ENCODE peak calls at places on chromosomes 12 and 14, in eight cellular contexts. J is astrocyte of the spinal cord, R is Peyer's patch, I is GM13977, A is AG09309, V is pancreas, T is esophagus squamous epithelium, O is fibroblast of pulmonary artery. M is an unnamed sample.
A peak's percentile ranks its signal among the peaks of the same experiment; 100 is the strongest.

GRCh38 chr14:77063581-77064289 is 34.3 kb upstream of the CIPC start:
- DNase-seq in R (no peak), T (no peak), O (peak; percentile 59), I (no peak), A (no peak), J (no peak), V (no peak), M (no peak)

GRCh38 chr12:116358850-116359761 is 81.6 kb upstream of the MED13L start:
- DNase-seq in J (peak; percentile 98), O (peak; percentile 98), T (peak; percentile 16), R (peak; percentile 79), A (peak; percentile 79), I (peak; percentile 67), V (peak; percentile 95), M (peak; percentile 71)

GRCh38 chr14:104423224-104423681 is 156.3 kb upstream of the C14orf180 start:
- DNase-seq in T (no peak), J (no peak), A (no peak), I (no peak), V (peak; percentile 41), R (no peak), O (no peak), M (no peak)

GRCh38 chr14:104794641-104795467 is 694 bp downstream of the AKT1 start:
- DNase-seq in T (no peak), O (no peak), J (peak; percentile 14), A (no peak), R (no peak), I (peak; percentile 82), V (no peak), M (no peak)

GRCh38 chr14:24232645-24233537 is at the start of gene GMPR2:
- DNase-seq in I (peak; percentile 65), A (no peak), T (no peak), R (peak; percentile 75), V (no peak), J (no peak), O (no peak), M (no peak)

GRCh38 chr12:74890237-74890599 is 319.4 kb downstream of the KCNC2 start:
- DNase-seq in I (peak; percentile 20), R (no peak), A (peak; percentile 20), J (peak; percentile 88), V (no peak), O (peak; percentile 76), T (no peak), M (no peak)

GRCh38 chr14:21978184-21978998 is 304.8 kb upstream of the OR4E1 start:
- DNase-seq in V (peak; percentile 55), O (peak; percentile 30), T (no peak), R (peak; percentile 45), A (no peak), J (peak; percentile 16), I (peak; percentile 53), M (peak; percentile 76)

GRCh38 chr14:63174760-63175191 is 29.5 kb upstream of the RHOJ start:
- DNase-seq in R (no peak), V (no peak), J (peak; percentile 79), A (no peak), I (peak; percentile 20), T (no peak), O (peak; percentile 89), M (no peak)

GRCh38 chr12:14771651-14772137 is 31.6 kb downstream of the WBP11 start:
- DNase-seq in R (no peak), I (peak; percentile 37), A (no peak), V (no peak), T (no peak), O (no peak), J (no peak), M (no peak)

GRCh38 chr14:99118046-99118721 is 153.8 kb downstream of the BCL11B start:
- DNase-seq in A (no peak), T (no peak), J (no peak), V (no peak), R (no peak), O (no peak), I (no peak), M (peak; percentile 75)

GRCh38 chr12:7075931-7076330 is 15.4 kb downstream of the C1S start:
- DNase-seq in J (no peak), A (peak; percentile 68), I (no peak), T (no peak), R (no peak), V (no peak), O (peak; percentile 71), M (no peak)

GRCh38 chr12:21985155-21985554 is 43.9 kb upstream of the ABCC9 start:
- DNase-seq in O (no peak), J (no peak), I (no peak), T (no peak), V (no peak), R (no peak), A (no peak), M (no peak)

GRCh38 chr14:95871531-95871930 is 5.1 kb upstream of the TUNAR start:
- DNase-seq in R (no peak), T (no peak), J (no peak), A (no peak), V (no peak), O (no peak), I (no peak), M (no peak)

GRCh38 chr14:44782775-44783238 is 178.9 kb downstream of the KLHL28 start:
- DNase-seq in J (peak; percentile 70), O (peak; percentile 86), T (no peak), A (no peak), R (no peak), I (no peak), V (no peak), M (no peak)

GRCh38 chr12:130831246-130831645 is 7.8 kb downstream of the STX2 start:
- DNase-seq in J (no peak), V (no peak), I (no peak), R (no peak), A (no peak), O (no peak), T (no peak), M (no peak)

GRCh38 chr12:53624956-53625355 is 1.2 kb downstream of the ATF7 start:
- DNase-seq in A (no peak), T (no peak), R (no peak), I (no peak), J (no peak), V (no peak), O (no peak), M (no peak)

DNA sequence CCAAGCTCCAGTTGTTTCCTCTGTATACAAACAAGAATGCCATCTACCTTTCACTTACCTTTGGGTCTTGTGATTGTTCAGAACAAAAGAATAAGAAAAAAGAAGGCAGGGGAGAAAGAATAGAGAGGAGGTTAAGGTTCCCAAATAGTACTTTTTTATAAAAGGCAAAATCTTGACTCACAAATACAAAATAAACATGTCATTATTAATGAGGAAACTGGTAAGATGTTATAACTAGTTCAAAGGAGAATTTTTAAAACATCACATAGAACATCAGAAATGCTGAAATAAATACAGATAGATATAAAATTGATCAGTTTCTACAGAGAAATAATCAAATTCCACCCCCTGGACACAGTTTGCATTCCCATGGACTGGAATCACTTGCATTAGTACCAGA is 446.7 kb upstream of the CCDC196 start:
- DNase-seq in O (no peak), I (no peak), R (no peak), T (no peak), A (no peak), V (no peak), J (no peak), M (no peak)
- TF ChIP-seq CTCF in O (no peak), I (no peak), R (no peak), T (no peak), A (no peak), V (no peak), J (no peak), M (no peak)

GRCh38 chr12:51246254-51246853 is 7.7 kb downstream of the DAZAP2 start:
- DNase-seq in A (no peak), V (no peak), J (no peak), R (no peak), I (no peak), O (peak; percentile 85), T (no peak), M (no peak)
- TF ChIP-seq CTCF in A (no peak), V (no peak), J (no peak), R (no peak), I (peak; percentile 30), O (peak; percentile 9), T (no peak), M (no peak)

DNA sequence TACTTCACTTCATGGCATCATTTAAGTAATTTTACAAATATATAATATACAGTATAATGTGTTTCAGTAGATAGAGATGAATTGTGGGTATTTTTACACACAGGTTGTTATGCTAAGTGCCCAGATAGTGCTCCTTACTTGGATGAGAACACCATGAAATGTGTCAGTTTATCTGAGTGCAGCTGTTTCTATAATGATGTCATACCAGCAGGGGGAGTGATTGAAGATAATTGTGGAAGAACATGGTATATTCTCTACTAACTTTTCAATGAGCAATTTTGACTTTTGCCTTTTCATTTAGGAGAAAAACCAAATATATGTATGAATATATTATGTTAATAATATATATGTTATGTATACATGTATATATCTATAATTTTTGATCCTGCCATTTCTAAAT is 221.6 kb downstream of the LRRK2 start:
- DNase-seq in I (peak; percentile 30), T (no peak), V (no peak), R (no peak), A (no peak), J (peak; percentile 3), O (peak; percentile 7), M (no peak)
- TF ChIP-seq CTCF in I (peak; percentile 64), T (no peak), V (no peak), R (peak; percentile 9), A (peak; percentile 16), J (peak; percentile 36), O (peak; percentile 38), M (peak; percentile 58)

GRCh38 chr12:17992002-17992656 is 97.9 kb downstream of the RERGL start:
- DNase-seq in R (no peak), T (no peak), A (peak; percentile 21), O (peak; percentile 53), J (peak; percentile 54), V (no peak), I (peak; percentile 26), M (peak; percentile 34)
- TF ChIP-seq CTCF in R (peak; percentile 35), T (peak; percentile 27), A (peak; percentile 73), O (peak; percentile 81), J (peak; percentile 81), V (peak; percentile 33), I (peak; percentile 79), M (peak; percentile 95)

DNA sequence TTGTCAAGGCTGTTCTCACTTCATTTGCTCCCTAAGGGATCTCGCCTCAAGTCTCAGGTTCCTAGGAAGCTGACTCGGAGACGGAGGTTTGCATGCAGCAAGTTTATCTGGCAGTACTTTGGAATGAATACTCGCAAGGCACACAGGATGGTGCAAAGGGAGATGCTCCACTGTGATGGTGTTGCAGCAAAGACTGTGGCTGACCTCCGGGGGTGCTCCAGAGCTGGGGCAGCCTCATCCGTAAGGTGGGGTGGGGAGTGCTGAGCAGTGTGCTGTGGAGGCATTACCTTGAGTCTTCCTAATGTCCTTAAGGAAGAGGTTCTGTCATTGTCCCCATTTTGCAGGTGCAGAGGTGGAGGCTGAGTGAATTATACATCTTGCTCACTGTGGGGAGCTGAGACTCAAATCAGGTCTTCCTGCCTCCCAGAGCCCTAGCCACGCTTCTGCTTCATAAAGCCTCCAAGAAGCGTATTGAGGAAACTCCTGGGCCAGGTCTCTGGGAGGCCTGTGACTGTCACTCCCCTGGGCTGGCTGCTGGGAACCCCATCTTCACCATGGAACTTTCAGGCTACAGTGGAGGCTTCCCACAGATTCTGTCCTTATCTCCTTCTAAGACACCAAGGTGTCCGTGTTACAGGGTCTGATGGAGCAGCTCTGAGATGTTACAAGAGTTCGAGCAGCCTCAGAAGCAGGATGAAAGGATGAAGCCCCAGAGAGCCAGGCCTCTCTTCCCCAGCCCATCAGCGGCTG is 39.5 kb downstream of the GALNT16 start:
- DNase-seq in I (peak; percentile 44), A (no peak), J (no peak), O (no peak), T (no peak), R (no peak), V (no peak), M (no peak)
- TF ChIP-seq CTCF in I (peak; percentile 48), A (peak; percentile 31), J (peak; percentile 31), O (peak; percentile 18), T (no peak), R (no peak), V (no peak), M (no peak)